ENCODE peak calls at places on chromosomes 3 and 15, in ten cellular contexts. G is bronchial epithelial cell; H is tibial nerve; N is cardiac muscle cell; F is brain microvascular endothelial cell; W is transverse colon; E is adrenal gland; T is CD8-positive, alpha-beta T cell; U is endodermal cell; B is tibial artery. A is an unnamed sample. For H3K36me3, the result is how much of the 10 kb centered on the place peaks cover.

GRCh38 chr3:4906107-4906621 is 73.1 kb upstream of the BHLHE40 start:
- DNase-seq in E (no peak), F (peak), N (peak), B (no peak), T (no peak), H (no peak), U (no peak), W (no peak), G (peak), A (no peak)

GRCh38 chr3:138445654-138446053 is 11.2 kb downstream of the ESYT3 start:
- DNase-seq in E (no peak), F (no peak), T (no peak), B (no peak), W (no peak), U (no peak), N (no peak), H (no peak), G (no peak), A (no peak)

GRCh38 chr15:42343596-42344232 is 15.6 kb upstream of the CAPN3 start:
- DNase-seq in T (no peak), H (no peak), N (no peak), E (no peak), W (no peak), U (no peak), F (no peak), B (no peak), G (no peak), A (no peak)

GRCh38 chr3:104825116-104825515 is 541.6 kb upstream of the ALCAM start:
- DNase-seq in W (no peak), U (peak), N (no peak), G (no peak), F (no peak), B (no peak), H (no peak), T (no peak), E (no peak), A (no peak)

GRCh38 chr3:79125313-79125984 is 642.3 kb downstream of the ROBO1 start:
- DNase-seq in F (no peak), G (no peak), U (peak), B (no peak), E (no peak), W (no peak), T (no peak), H (no peak), N (no peak), A (no peak)

GRCh38 chr3:11379238-11379823 is 107.1 kb downstream of the ATG7 start:
- DNase-seq in T (no peak), B (no peak), N (peak), F (peak), W (no peak), E (no peak), G (peak), H (no peak), U (peak), A (no peak)

GRCh38 chr15:96409231-96410138 is 79.0 kb downstream of the NR2F2 start:
- DNase-seq in N (peak), E (no peak), F (peak), G (no peak), W (peak), B (no peak), U (peak), H (no peak), T (no peak), A (no peak)

GRCh38 chr15:88568589-88568988 is 22.1 kb upstream of the DET1 start:
- DNase-seq in U (no peak), B (no peak), N (no peak), E (no peak), G (no peak), F (no peak), H (no peak), T (no peak), W (no peak), A (no peak)

GRCh38 chr3:196585044-196585757 is 16.7 kb downstream of the FBXO45 start:
- DNase-seq in U (no peak), W (no peak), H (no peak), B (no peak), E (no peak), T (no peak), G (no peak), N (no peak), F (no peak), A (no peak)

GRCh38 chr3:94303897-94304296 is 241.0 kb downstream of the NSUN3 start:
- DNase-seq in N (peak), T (no peak), F (no peak), B (no peak), H (no peak), W (no peak), U (no peak), E (no peak), G (no peak), A (no peak)

GRCh38 chr3:42229942-42230688 is 35.9 kb downstream of the CCK start:
- DNase-seq in U (peak), G (peak), W (no peak), T (no peak), B (no peak), H (no peak), E (no peak), F (peak), N (peak), A (no peak)

GRCh38 chr3:81339040-81339845 is 422.2 kb downstream of the GBE1 start:
- DNase-seq in T (no peak), B (no peak), F (no peak), W (no peak), U (no peak), H (no peak), E (no peak), N (peak), G (peak), A (no peak)

GRCh38 chr3:195537995-195538394 is 5.1 kb downstream of the PPP1R2 start:
- DNase-seq in H (no peak), N (no peak), B (no peak), F (no peak), U (no peak), E (no peak), W (peak), G (no peak), T (no peak), A (no peak)

GRCh38 chr15:91552555-91552954 is 301.0 kb upstream of the SLCO3A1 start:
- DNase-seq in N (no peak), W (no peak), T (no peak), H (no peak), B (no peak), G (no peak), U (no peak), F (no peak), E (no peak), A (no peak)

GRCh38 chr3:24583004-24583403 is 88.4 kb upstream of the THRB start:
- DNase-seq in G (peak), N (peak), T (no peak), H (no peak), W (no peak), F (peak), U (no peak), B (no peak), E (peak), A (no peak)

GRCh38 chr15:61784734-61785133 is 275.5 kb downstream of the VPS13C start:
- DNase-seq in F (no peak), T (no peak), E (no peak), U (no peak), W (no peak), H (no peak), N (no peak), G (no peak), B (no peak), A (no peak)

GRCh38 chr3:101976473-101976872 is 127.2 kb downstream of the NFKBIZ start:
- DNase-seq in U (no peak), H (no peak), W (no peak), B (no peak), E (no peak), T (no peak), F (no peak), G (no peak), N (peak), A (no peak)

DNA sequence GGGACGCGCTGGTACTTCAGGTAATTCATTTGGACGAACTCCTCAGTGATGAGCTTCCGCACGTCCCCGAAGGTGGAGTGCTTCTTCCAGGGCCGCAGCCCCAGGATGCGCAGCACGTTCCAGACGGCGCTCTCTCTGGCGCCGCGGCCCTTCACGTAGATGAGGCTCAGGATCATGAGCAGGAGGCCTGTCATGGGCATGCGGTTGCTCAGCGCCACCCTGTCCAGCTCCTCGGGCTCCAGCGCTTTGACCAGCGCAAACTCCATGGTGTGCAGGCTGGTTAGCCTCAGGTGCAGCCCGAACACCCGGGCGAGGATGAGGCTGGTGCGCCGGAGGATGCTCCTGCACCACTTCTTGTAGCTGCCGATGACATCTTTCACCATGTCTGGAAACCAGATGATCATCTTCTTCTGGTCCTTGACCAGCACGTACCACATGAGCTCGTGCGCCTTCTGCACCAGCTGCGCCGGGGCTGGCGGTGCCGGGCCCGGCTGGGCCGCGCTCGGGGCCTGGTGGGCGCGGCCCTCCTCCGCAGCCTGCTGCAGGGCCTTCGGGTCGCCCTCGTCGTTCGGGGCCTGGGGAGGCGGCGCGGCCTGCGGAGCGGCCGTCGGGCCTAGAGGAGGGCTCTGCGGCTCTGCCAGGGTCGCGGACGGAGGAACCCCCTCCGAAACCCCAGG is 501 bp downstream of the NDN start:
- DNase-seq in F (no peak), T (no peak), B (no peak), U (peak), E (peak), W (no peak), N (peak), G (no peak), H (no peak), A (no peak)
- H3K4me3 ChIP-seq in F (peak), T (no peak), B (peak), U (peak), E (peak), W (peak), N (peak), G (peak), H (peak), A (peak)

DNA sequence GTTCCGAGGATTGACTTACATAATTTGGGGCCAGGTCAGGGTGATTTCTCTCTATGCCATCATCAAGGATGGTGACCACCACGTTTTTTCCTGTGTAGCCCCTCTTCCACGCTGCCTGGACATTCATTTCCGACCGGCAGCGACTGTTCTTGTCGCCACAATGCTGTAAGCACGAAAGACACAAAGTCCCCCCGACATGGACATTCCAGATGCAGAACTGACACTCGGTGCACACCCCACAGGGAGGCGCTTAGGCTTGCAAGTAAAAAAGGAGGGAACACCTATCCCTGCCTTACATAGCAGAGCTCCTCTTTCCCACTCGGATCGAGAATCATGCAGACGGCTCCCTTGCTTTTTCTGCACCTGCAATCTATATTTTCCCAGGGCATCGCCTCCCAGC is 58.2 kb downstream of the PCSK6 start:
- DNase-seq in E (no peak), H (no peak), T (no peak), B (no peak), G (no peak), F (no peak), U (no peak), N (no peak), W (no peak), A (no peak)
- H3K36me3 ChIP-seq in E (under half), H (under half), T (under half), B (under half), G (under half), F (under half), U (under half), N (under half), W (under half), A (under half)

DNA sequence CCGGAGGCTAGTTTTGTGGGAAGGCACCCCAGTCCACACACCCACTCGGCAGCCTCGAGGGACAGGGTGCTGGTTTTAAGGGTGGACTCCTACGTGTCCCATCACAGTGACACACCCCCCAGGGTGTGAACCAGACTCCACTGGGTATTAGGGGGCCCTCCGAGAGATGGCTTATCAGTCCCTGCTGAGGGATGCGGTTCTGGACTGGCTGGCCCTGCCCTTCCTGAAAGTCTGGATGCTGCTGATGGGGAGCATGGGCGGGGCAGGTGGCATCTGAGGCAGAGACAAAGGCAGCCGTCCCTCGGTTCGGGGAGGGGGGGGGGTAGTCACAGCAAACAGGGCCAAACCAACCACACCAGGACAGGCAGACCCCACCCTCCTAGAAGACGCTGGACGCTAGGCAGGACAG is 939 bp upstream of the ULK3 start:
- DNase-seq in F (no peak), G (no peak), E (no peak), H (no peak), T (no peak), W (no peak), N (no peak), U (no peak), B (no peak), A (no peak)
- H3K4me3 ChIP-seq in F (no peak), G (no peak), E (no peak), H (peak), T (peak), W (no peak), N (no peak), U (peak), B (peak), A (peak)

GRCh38 chr3:136473716-136474326 is 223.7 kb downstream of the PCCB start:
- DNase-seq in B (no peak), F (peak), N (peak), E (no peak), G (no peak), U (no peak), H (no peak), W (no peak), T (no peak), A (no peak)
- H3K36me3 ChIP-seq in B (under half), F (under half), N (under half), E (under half), G (under half), U (half or more), H (half or more), W (under half), T (under half), A (under half)